ENCODE peak calls at places on chromosomes 7 and 10, in ten cellular contexts. R is OCI-LY7, Y is neural progenitor cell, B is GM23248, T is PC-3, C is neuronal stem cell, Q is HCT116, W is SK-N-SH, A is mammary epithelial cell, U is osteoblast. S is an unnamed sample.

GRCh38 chr7:79452495-79453265 is 787 bp downstream of the MAGI2 start:
- DNase-seq in A (no peak), Q (no peak), W (peak; percentile 61), T (no peak), R (no peak), B (peak; percentile 65), U (peak; percentile 41), Y (peak; percentile 37), C (peak; percentile 35), S (peak; percentile 8)

GRCh38 chr10:61404771-61405170 is 48.4 kb downstream of the TMEM26 start:
- DNase-seq in A (no peak), C (no peak), Q (no peak), R (no peak), W (no peak), Y (no peak), T (peak; percentile 33), U (no peak), B (peak; percentile 75), S (peak; percentile 92)

GRCh38 chr7:24025094-24025493 is 258.9 kb upstream of the NPY start:
- DNase-seq in B (peak; percentile 2), A (peak; percentile 18), U (no peak), Y (peak; percentile 9), T (peak; percentile 11), W (no peak), Q (no peak), R (no peak), C (no peak), S (peak; percentile 32)

GRCh38 chr10:124106241-124106905 is 13.0 kb upstream of the CHST15 start:
- DNase-seq in W (no peak), T (peak; percentile 91), B (peak; percentile 71), Q (peak; percentile 48), C (no peak), R (peak; percentile 86), Y (no peak), U (peak; percentile 81), A (peak; percentile 92), S (peak; percentile 83)

GRCh38 chr10:97596101-97597055 is 6.9 kb downstream of the C10orf62 start:
- DNase-seq in T (peak; percentile 69), C (no peak), U (peak; percentile 89), W (peak; percentile 29), A (peak; percentile 78), Q (peak; percentile 65), R (no peak), Y (no peak), B (peak; percentile 96), S (peak; percentile 94)

GRCh38 chr7:9231683-9232082 is 798.3 kb downstream of the NXPH1 start:
- DNase-seq in Y (peak; percentile 53), W (no peak), B (no peak), R (no peak), A (no peak), T (no peak), C (no peak), Q (no peak), U (no peak), S (no peak)

GRCh38 chr10:123747426-123747825 is 81.3 kb downstream of the GPR26 start:
- DNase-seq in Y (no peak), U (peak; percentile 11), Q (no peak), W (no peak), A (no peak), R (no peak), T (no peak), C (no peak), B (no peak), S (no peak)

GRCh38 chr10:52533986-52534385 is 219.9 kb downstream of the DKK1 start:
- DNase-seq in T (peak; percentile 76), Q (no peak), R (no peak), A (peak; percentile 28), B (no peak), Y (no peak), C (no peak), W (no peak), U (no peak), S (no peak)

GRCh38 chr10:110758898-110759297 is 112.8 kb upstream of the PDCD4 start:
- DNase-seq in R (no peak), C (no peak), Y (peak; percentile 29), A (peak; percentile 57), U (peak; percentile 91), W (no peak), B (peak; percentile 73), Q (no peak), T (peak; percentile 75), S (peak; percentile 79)

GRCh38 chr7:48741545-48741944 is 182.8 kb upstream of the CDC14C start:
- DNase-seq in Q (no peak), B (no peak), W (no peak), C (no peak), T (no peak), A (no peak), Y (no peak), R (no peak), U (no peak), S (no peak)

GRCh38 chr7:378551-379455 is 88.8 kb downstream of the FOXL3 start:
- DNase-seq in Q (no peak), C (no peak), U (peak; percentile 86), B (peak; percentile 7), W (peak; percentile 34), T (no peak), Y (peak; percentile 39), A (no peak), R (no peak), S (no peak)

GRCh38 chr7:122597277-122597676 is 101.6 kb downstream of the RNF133 start:
- DNase-seq in C (no peak), Q (no peak), T (no peak), A (no peak), W (no peak), U (no peak), B (no peak), R (no peak), Y (no peak), S (no peak)

GRCh38 chr10:110733256-110733952 is 89.3 kb downstream of the RBM20 start:
- DNase-seq in R (no peak), W (no peak), Q (no peak), A (peak; percentile 16), T (peak; percentile 16), U (no peak), Y (no peak), C (no peak), B (no peak), S (no peak)

GRCh38 chr7:152402384-152403250 is 33.2 kb downstream of the KMT2C start:
- DNase-seq in C (no peak), A (no peak), U (peak; percentile 70), B (peak; percentile 42), T (peak; percentile 63), W (no peak), Y (no peak), Q (no peak), R (no peak), S (peak; percentile 43)

GRCh38 chr7:47669178-47669878 is 87.4 kb upstream of the TNS3 start:
- DNase-seq in T (peak; percentile 92), B (peak; percentile 96), U (peak; percentile 95), Y (no peak), Q (no peak), A (peak; percentile 65), C (no peak), W (no peak), R (peak; percentile 91), S (peak; percentile 96)

GRCh38 chr7:47672267-47672920 is 90.5 kb upstream of the TNS3 start:
- DNase-seq in Q (no peak), A (no peak), C (no peak), R (peak; percentile 88), W (no peak), T (no peak), B (no peak), Y (no peak), U (no peak), S (no peak)

GRCh38 chr7:47672966-47673365 is 91.1 kb upstream of the TNS3 start:
- DNase-seq in B (peak; percentile 12), C (no peak), Q (no peak), W (no peak), A (no peak), T (peak; percentile 41), Y (peak; percentile 45), U (no peak), R (peak; percentile 31), S (no peak)

GRCh38 chr7:47670738-47671137 is 88.8 kb upstream of the TNS3 start:
- DNase-seq in Y (no peak), T (no peak), R (peak; percentile 99), A (no peak), B (no peak), U (no peak), C (no peak), W (no peak), Q (no peak), S (no peak)

GRCh38 chr7:47671358-47671757 is 89.4 kb upstream of the TNS3 start:
- DNase-seq in B (no peak), W (no peak), U (no peak), A (no peak), C (no peak), R (no peak), Q (no peak), Y (no peak), T (no peak), S (no peak)
- H3K4me2 ChIP-seq in B (no peak overlapping the region), W (no peak overlapping the region), U (no peak overlapping the region), A (no peak overlapping the region), C (no peak overlapping the region), R (peak overlapping the region; percentile 85), Q (no peak overlapping the region), Y (no peak overlapping the region), T (no peak overlapping the region), S (no peak overlapping the region)

GRCh38 chr7:18552311-18552916 is 56.9 kb downstream of the HDAC9 start:
- DNase-seq in A (no peak), U (peak; percentile 53), W (no peak), Q (no peak), R (no peak), C (no peak), B (peak; percentile 4), T (peak; percentile 20), Y (no peak), S (no peak)
- H3K4me2 ChIP-seq in A (no peak overlapping the region), U (peak overlapping the region; percentile 22), W (peak overlapping the region; percentile 48), Q (no peak overlapping the region), R (peak overlapping the region; percentile 74), C (no peak overlapping the region), B (no peak overlapping the region), T (peak overlapping the region; percentile 81), Y (no peak overlapping the region), S (peak overlapping the region; percentile 37)

DNA sequence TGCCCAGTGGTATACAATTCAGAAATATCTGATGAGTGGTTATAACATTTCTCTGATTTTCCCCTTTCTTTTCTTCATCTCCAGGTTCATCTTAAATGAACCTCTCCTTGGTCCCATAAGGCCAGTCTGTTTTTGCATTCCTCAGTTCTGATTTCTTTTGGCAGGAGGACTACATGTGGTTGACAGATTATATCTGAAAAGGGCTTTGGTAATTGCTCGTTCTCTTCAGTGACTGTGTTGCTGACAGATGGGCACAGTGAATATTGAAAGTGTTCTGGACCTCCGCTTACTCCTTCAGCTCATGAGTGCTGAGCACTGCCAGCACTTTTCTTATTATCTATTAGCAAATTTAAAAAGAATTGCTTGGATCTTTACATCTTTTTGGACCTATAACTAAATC is 322.8 kb downstream of the EXOC4 start:
- DNase-seq in A (no peak), W (peak; percentile 70), B (peak; percentile 21), U (no peak), Q (no peak), R (no peak), Y (no peak), C (no peak), T (no peak), S (peak; percentile 24)
- H3K4me2 ChIP-seq in A (no peak overlapping the region), W (no peak overlapping the region), B (no peak overlapping the region), U (no peak overlapping the region), Q (no peak overlapping the region), R (no peak overlapping the region), Y (no peak overlapping the region), C (no peak overlapping the region), T (no peak overlapping the region), S (no peak overlapping the region)

DNA sequence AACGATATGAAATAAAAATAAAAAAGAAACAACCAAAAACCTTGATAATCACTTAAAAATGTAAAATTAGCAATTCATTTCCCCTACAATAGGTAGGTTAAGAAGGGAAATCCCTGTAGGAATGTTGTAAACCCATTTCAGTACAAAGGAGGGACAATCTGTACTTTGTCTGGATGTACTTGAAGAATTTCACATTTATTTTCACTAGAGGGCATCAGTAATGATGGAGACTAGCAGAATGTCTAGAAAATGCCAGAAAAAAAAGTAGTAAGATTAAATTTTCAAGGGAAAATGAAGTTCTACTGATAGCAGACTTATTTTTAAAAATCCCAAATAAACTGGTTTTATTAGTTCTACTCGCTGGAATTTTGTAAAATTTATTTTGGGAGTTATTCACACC is 209.0 kb upstream of the FZD1 start:
- DNase-seq in Y (no peak), W (no peak), R (no peak), Q (no peak), U (no peak), A (no peak), T (no peak), B (no peak), C (no peak), S (no peak)
- H3K4me2 ChIP-seq in Y (no peak overlapping the region), W (no peak overlapping the region), R (no peak overlapping the region), Q (no peak overlapping the region), U (no peak overlapping the region), A (no peak overlapping the region), T (no peak overlapping the region), B (no peak overlapping the region), C (no peak overlapping the region), S (no peak overlapping the region)

S was measured in astrocyte.